ENCODE peak calls at places on chromosome 7, in seven cellular contexts. S, J, B, L, Y, M and A are unnamed samples.

GRCh38 chr7:76246804-76247389 is 45.2 kb downstream of the SRRM3 start:
- DNase-seq in S (no peak), J (no peak), B (no peak), L (no peak), Y (no peak), M (no peak), A (no peak)

GRCh38 chr7:117118579-117119180 is 165.4 kb downstream of the ST7 start:
- DNase-seq in S (no peak), J (no peak), B (no peak), L (no peak), Y (no peak), M (no peak), A (no peak)

GRCh38 chr7:91407942-91408341 is 143.7 kb downstream of the FZD1 start:
- DNase-seq in S (no peak), J (no peak), B (no peak), L (no peak), Y (no peak), M (no peak), A (no peak)

GRCh38 chr7:97751566-97751965 is 19.7 kb downstream of the TAC1 start:
- DNase-seq in S (no peak), J (no peak), B (no peak), L (no peak), Y (no peak), M (no peak), A (no peak)

GRCh38 chr7:133054167-133054840 is 27.6 kb downstream of the CHCHD3 start:
- DNase-seq in S (no peak), J (no peak), B (no peak), L (no peak), Y (no peak), M (no peak), A (no peak)

GRCh38 chr7:64544010-64544409 is 18.9 kb downstream of the ZNF680 start:
- DNase-seq in S (no peak), J (no peak), B (no peak), L (no peak), Y (no peak), M (no peak), A (no peak)

GRCh38 chr7:79507161-79507560 is 53.7 kb upstream of the MAGI2 start:
- DNase-seq in S (no peak), J (no peak), B (no peak), L (peak; percentile 6), Y (no peak), M (no peak), A (no peak)

GRCh38 chr7:130821864-130822263 is 87.9 kb upstream of the KLF14 start:
- DNase-seq in S (no peak), J (no peak), B (no peak), L (no peak), Y (no peak), M (no peak), A (no peak)

GRCh38 chr7:134477954-134478353 is 19.1 kb upstream of the AKR1B1 start:
- DNase-seq in S (no peak), J (no peak), B (no peak), L (peak; percentile 25), Y (peak; percentile 61), M (no peak), A (no peak)

GRCh38 chr7:107312418-107312817 is 143.6 kb downstream of the HBP1 start:
- DNase-seq in S (no peak), J (no peak), B (no peak), L (no peak), Y (no peak), M (no peak), A (no peak)

DNA sequence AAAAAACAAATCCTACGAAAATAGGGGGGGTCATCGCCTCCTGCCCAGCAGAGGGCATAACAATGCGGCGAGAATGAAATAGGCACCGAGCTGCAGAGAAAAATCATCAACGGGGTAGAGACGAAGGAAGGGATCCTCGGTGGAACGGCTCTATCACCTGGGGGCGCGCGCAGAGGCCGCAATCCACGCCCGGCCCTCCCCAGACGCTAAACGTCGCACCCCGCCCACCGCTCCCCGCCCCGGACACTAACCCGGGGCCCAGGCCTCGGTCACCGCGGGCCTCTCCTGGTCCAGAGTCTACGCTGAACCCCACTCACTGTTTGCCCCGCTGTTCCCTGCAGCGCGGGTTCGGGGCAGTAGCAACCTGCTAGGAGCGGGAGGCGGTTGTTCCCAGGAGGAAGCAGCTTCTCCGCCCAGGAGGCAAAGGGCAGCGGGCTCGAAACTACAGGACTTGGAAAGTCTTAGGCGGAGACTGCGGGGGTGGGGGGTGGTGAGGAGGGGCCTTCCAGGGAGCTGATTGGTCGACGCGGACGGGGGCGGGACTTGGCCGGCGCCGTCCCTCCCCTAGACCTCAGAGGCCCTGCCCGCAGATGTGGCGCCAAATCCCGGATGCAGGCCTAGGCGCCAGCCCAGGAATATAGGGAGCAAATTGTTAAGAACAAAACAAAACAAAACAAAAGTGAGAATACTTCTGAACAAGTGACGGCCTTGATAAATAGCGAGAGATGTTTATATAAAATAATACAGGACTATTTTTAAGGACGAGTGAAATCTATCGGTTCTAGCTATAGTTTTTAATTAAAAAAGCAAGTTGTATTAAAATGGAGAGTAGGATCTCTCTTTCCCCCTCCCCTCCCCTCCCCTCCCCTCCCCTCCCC is at the start of gene TCAF1:
- DNase-seq in S (peak; percentile 96), J (peak; percentile 97), B (peak; percentile 98), L (peak; percentile 84), Y (peak; percentile 98), M (peak; percentile 96), A (peak; percentile 85)
- TF ChIP-seq CTCF in S (no peak), J (peak; percentile 29), B (peak; percentile 51), L (peak; percentile 76), Y (peak; percentile 55), M (peak; percentile 48), A (peak; percentile 54)

DNA sequence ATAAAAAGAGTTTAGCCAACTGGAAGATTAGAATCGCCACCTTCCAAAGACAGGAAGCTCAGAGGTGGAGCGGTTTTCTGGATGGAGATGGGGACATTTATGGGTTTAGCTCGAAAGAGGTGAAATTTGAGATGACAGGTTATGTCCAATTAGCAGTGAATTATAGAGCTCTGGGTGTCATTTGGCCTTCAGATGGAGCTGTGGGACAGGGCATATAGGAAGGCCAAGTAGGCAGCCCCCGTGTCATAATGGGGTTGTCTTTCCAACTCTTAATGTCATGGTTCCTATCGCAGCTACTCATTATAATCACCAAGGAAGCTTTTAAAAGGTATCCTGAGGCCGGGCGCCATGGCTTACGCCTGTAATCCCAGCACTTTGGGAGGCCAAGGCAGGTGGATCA is 21.0 kb upstream of the EEPD1 start:
- DNase-seq in S (no peak), J (no peak), B (no peak), L (no peak), Y (no peak), M (no peak), A (no peak)
- TF ChIP-seq CTCF in S (no peak), J (peak; percentile 12), B (no peak), L (no peak), Y (no peak), M (peak; percentile 20), A (no peak)

GRCh38 chr7:25312968-25313367 is 84.7 kb upstream of the NPVF start:
- DNase-seq in S (no peak), J (no peak), B (no peak), L (no peak), Y (no peak), M (no peak), A (no peak)
- TF ChIP-seq CTCF in S (no peak), J (no peak), B (no peak), L (no peak), Y (no peak), M (no peak), A (no peak)

DNA sequence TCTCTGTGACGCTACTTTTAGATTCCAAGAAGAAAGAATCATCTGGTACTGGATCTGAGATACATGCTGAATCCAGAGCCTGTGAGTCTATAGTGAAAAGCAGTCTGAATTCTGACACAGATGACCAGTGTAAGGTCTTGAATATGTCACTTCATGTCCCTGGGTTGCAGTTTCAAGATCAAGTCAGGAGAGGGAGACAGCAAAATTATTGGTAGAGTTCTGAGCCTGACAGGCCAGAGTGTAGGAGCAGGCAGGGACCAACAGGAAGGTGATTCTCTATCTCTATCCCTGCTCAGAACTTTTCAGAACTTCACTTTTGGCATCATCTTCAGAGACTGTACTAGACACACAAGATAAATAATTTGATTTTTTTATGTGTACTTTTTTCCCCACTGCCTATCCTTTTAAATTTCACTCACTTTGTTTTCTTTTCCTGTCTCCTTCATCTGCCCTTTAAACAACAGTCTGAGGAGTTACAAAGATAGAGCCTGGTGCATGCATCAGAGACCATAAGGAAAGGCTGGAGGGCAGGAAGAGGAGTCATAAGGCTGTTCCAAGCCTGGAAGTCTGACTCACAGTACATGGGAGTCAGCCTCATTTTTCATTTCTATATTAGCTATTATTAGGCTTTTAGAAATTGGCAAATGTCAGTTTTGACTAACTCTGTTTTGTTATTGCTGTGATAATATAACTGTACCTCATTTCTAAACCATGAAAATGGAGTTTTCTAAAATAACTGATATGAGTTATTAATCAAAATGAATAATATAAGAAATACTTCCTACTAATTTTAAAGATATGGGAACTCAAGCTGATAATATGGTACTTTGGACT is 120.2 kb upstream of the TMEM229A start:
- DNase-seq in S (peak; percentile 21), J (peak; percentile 43), B (peak; percentile 54), L (no peak), Y (peak; percentile 64), M (peak; percentile 61), A (peak; percentile 36)
- TF ChIP-seq CTCF in S (peak; percentile 51), J (peak; percentile 60), B (peak; percentile 39), L (no peak), Y (peak; percentile 32), M (peak; percentile 72), A (peak; percentile 66)

GRCh38 chr7:74294191-74294998 is 5.2 kb downstream of the CLIP2 start:
- DNase-seq in S (no peak), J (no peak), B (no peak), L (no peak), Y (peak; percentile 67), M (no peak), A (no peak)

GRCh38 chr7:74293577-74293908 is 4.3 kb downstream of the CLIP2 start:
- DNase-seq in S (no peak), J (no peak), B (no peak), L (no peak), Y (no peak), M (no peak), A (no peak)

GRCh38 chr7:74291535-74291934 is 2.3 kb downstream of the CLIP2 start:
- DNase-seq in S (no peak), J (no peak), B (no peak), L (no peak), Y (no peak), M (no peak), A (no peak)

GRCh38 chr7:74290999-74291441 is 1.8 kb downstream of the CLIP2 start:
- DNase-seq in S (no peak), J (no peak), B (no peak), L (no peak), Y (no peak), M (no peak), A (no peak)

GRCh38 chr7:74292757-74293576 is 3.8 kb downstream of the CLIP2 start:
- DNase-seq in S (no peak), J (no peak), B (peak; percentile 86), L (no peak), Y (no peak), M (no peak), A (no peak)
- TF ChIP-seq CTCF in S (no peak), J (no peak), B (no peak), L (no peak), Y (no peak), M (no peak), A (no peak)